ENCODE peak calls at places on chromosomes 1 and 21, in four cellular contexts. F is PC-3, Z is IMR-90, S is H9. A is an unnamed sample. For H4K20me1, the result is how much of the 10 kb centered on the place peaks cover.

GRCh38 chr1:217274416-217274815 is 356.5 kb downstream of the GPATCH2 start:
- DNase-seq in F (no peak), Z (peak), S (no peak), A (no peak)

GRCh38 chr21:36902331-36902730 is 64.1 kb downstream of the HLCS start:
- DNase-seq in F (no peak), Z (no peak), S (no peak), A (no peak)

GRCh38 chr1:236282159-236282716 is 480 bp upstream of the ERO1B start:
- DNase-seq in F (no peak), Z (no peak), S (no peak), A (no peak)

GRCh38 chr1:240190881-240191385 is 99.2 kb downstream of the FMN2 start:
- DNase-seq in F (peak), Z (peak), S (no peak), A (peak)

GRCh38 chr1:45551684-45552083 is 1.1 kb downstream of the AKR1A1 start:
- DNase-seq in F (no peak), Z (no peak), S (no peak), A (no peak)

GRCh38 chr1:180609643-180610555 is 21.9 kb upstream of the XPR1 start:
- DNase-seq in F (no peak), Z (peak), S (no peak), A (peak)

GRCh38 chr1:51048021-51048420 is 54.0 kb upstream of the C1orf185 start:
- DNase-seq in F (no peak), Z (no peak), S (no peak), A (no peak)

GRCh38 chr1:223720987-223721591 is 8.8 kb downstream of the CAPN2 start:
- DNase-seq in F (peak), Z (peak), S (no peak), A (peak)

GRCh38 chr1:7410156-7410555 is 360.9 kb upstream of the VAMP3 start:
- DNase-seq in F (no peak), Z (no peak), S (peak), A (no peak)

GRCh38 chr1:221263831-221264767 is 384.9 kb downstream of the HLX start:
- DNase-seq in F (peak), Z (peak), S (peak), A (peak)

GRCh38 chr1:214208525-214208924 is 72.4 kb upstream of the SMYD2 start:
- DNase-seq in F (no peak), Z (no peak), S (no peak), A (no peak)

GRCh38 chr21:16755061-16755460 is 757.8 kb upstream of the CXADR start:
- DNase-seq in F (no peak), Z (no peak), S (no peak), A (no peak)

GRCh38 chr1:63073530-63074306 is 248.6 kb upstream of the FOXD3 start:
- DNase-seq in F (no peak), Z (no peak), S (peak), A (peak)

GRCh38 chr1:156486421-156487344 is 13.9 kb downstream of the MEF2D start:
- DNase-seq in F (no peak), Z (no peak), S (no peak), A (no peak)

GRCh38 chr21:15421947-15422346 is 307.8 kb upstream of the USP25 start:
- DNase-seq in F (peak), Z (no peak), S (no peak), A (no peak)

GRCh38 chr1:210294991-210295773 is 33.5 kb upstream of the HHAT start:
- DNase-seq in F (no peak), Z (no peak), S (peak), A (peak)

GRCh38 chr1:169072945-169073725 is 33.4 kb upstream of the ATP1B1 start:
- DNase-seq in F (no peak), Z (no peak), S (no peak), A (no peak)

GRCh38 chr1:78652019-78652560 is 2.5 kb downstream of the IFI44 start:
- DNase-seq in F (no peak), Z (no peak), S (no peak), A (no peak)

GRCh38 chr1:172941945-172942344 is 108.8 kb downstream of the TNFSF18 start:
- DNase-seq in F (no peak), Z (peak), S (no peak), A (no peak)

GRCh38 chr21:44018127-44018526 is 6.0 kb downstream of the TRAPPC10 start:
- DNase-seq in F (no peak), Z (no peak), S (no peak), A (no peak)
- H4K20me1 ChIP-seq in F (half or more), Z (half or more), S (under half), A (half or more)

DNA sequence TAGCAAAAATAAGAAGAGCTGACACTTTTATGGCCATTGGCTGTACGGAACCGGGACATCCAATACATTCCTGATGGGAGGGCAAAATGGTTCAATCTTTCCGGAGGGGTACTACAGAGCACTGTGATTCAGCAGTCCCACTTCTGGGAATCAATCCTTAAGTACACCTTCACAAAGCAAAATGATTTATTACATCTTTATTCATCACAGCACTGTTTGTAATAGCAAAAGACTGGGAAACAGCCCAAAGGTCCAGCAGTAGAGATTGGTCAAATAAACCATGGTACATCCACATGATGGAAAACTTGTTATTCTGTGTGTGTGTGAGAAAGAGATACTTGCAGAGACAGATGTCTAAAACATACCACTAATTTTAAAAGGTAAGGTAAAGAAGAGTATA is 9.6 kb downstream of the GNG12 start:
- DNase-seq in F (no peak), Z (peak), S (no peak), A (no peak)
- H4K20me1 ChIP-seq in F (under half), Z (half or more), S (under half), A (under half)

DNA sequence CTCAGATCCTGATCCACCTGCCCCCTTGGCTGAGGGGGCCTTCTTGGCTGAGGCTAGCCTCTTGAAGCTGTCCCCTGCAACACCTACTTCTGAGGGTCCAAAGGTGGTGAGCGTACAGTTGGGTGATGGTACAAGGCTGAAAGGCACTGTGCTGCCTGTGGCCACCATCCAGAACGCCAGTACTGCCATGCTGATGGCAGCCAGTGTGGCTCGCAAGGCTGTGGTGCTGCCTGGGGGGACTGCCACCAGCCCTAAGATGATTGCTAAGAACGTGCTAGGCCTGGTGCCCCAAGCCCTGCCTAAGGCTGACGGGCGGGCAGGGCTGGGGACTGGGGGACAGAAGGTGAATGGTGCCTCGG is 5.2 kb downstream of the ZNF687 start:
- DNase-seq in F (no peak), Z (no peak), S (no peak), A (no peak)
- H4K20me1 ChIP-seq in F (under half), Z (under half), S (under half), A (under half)

GRCh38 chr1:203406446-203407045 is 55.6 kb upstream of the FMOD start:
- DNase-seq in F (no peak), Z (no peak), S (no peak), A (no peak)
- H4K20me1 ChIP-seq in F (under half), Z (under half), S (under half), A (under half)

GRCh38 chr1:201883266-201883665 is 5.4 kb upstream of the SHISA4 start:
- DNase-seq in F (no peak), Z (no peak), S (no peak), A (no peak)

GRCh38 chr1:201882665-201883132 is 6.0 kb upstream of the SHISA4 start:
- DNase-seq in F (peak), Z (peak), S (no peak), A (no peak)

GRCh38 chr1:201880928-201881571 is 7.6 kb upstream of the SHISA4 start:
- DNase-seq in F (no peak), Z (no peak), S (no peak), A (no peak)

GRCh38 chr1:201883786-201884185 is 4.9 kb upstream of the SHISA4 start:
- DNase-seq in F (peak), Z (peak), S (no peak), A (no peak)

DNA sequence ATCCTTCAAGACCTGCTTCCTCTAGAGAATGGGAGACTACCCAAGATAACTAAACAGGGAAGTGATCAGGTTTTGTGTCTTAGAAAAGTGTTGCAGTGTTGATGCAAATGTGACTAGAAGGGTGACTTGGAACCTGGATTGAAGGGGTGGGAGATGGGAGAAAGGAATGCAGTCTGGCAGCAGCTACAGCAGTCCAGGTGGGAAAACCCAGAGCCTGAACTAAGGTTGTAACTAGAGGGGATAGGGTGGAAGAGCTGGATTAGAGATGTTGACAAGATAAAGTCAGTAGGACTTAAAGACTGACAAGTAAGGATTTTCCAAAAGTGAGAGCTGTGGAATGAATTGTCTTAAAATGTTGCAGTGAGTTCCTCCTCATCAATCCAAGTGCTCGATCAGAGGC is 7.1 kb upstream of the SHISA4 start:
- DNase-seq in F (no peak), Z (no peak), S (no peak), A (no peak)
- H4K20me1 ChIP-seq in F (under half), Z (under half), S (under half), A (under half)

GRCh38 chr1:19193004-19193403 is 17.1 kb downstream of the UBR4 start:
- DNase-seq in F (no peak), Z (no peak), S (no peak), A (no peak)
- H4K20me1 ChIP-seq in F (under half), Z (under half), S (under half), A (under half)

DNA sequence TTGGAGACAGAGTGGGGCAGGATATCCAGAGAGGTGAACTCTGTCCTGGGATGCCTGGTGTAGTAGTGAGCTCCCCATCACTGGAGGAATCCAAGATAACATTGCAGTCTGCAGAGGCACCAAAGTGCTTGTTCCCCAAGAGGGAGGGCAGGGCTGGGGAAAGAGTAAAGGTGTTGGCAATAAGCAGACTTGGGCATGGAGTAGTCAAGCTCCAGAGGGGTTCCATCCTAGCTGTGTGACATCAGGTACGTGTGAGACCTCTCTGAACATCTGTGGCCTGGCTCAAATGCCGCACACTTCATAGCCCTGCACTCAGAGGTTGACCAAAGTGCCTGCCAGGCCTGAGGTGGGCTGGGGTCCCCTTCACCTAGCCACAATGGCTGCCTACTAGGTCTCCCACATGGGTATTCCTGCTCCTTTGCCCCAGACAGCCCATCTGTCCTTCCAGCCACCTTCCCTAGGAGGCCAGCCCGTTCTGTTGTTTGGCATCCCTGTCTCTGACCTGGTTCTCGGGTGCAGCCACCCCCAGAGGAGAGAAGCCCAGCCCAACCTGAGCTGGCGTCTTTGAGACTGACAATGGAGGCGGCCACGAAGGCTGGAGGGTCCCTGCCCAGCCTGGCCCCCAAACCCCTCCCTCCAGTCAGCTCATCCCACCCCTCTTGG is 2.8 kb upstream of the ARF1 start:
- DNase-seq in F (no peak), Z (no peak), S (no peak), A (no peak)
- H4K20me1 ChIP-seq in F (under half), Z (under half), S (under half), A (under half)

GRCh38 chr1:1324084-1324523 is 356 bp downstream of the INTS11 start:
- DNase-seq in F (no peak), Z (no peak), S (no peak), A (no peak)

GRCh38 chr1:1322952-1323351 is 1.5 kb downstream of the INTS11 start:
- DNase-seq in F (no peak), Z (no peak), S (no peak), A (no peak)

GRCh38 chr1:1325288-1326074 is 879 bp downstream of the CPTP start:
- DNase-seq in F (peak), Z (no peak), S (no peak), A (no peak)

GRCh38 chr1:1326075-1326605 is 1.5 kb downstream of the CPTP start:
- DNase-seq in F (no peak), Z (no peak), S (no peak), A (no peak)

GRCh38 chr1:1324524-1325287 is at the start of the genes CPTP and INTS11:
- DNase-seq in F (peak), Z (peak), S (peak), A (peak)
- H4K20me1 ChIP-seq in F (under half), Z (half or more), S (under half), A (under half)

A was measured in hepatocyte.